ENCODE peak calls at places on chromosomes 4 and X, in ten cellular contexts. X, G, J, W, V, I, M, C, Z and K are unnamed samples.

GRCh38 chr4:115272185-115272584 is 158.8 kb upstream of the NDST4 start:
- DNase-seq in X (no peak), G (no peak), J (no peak), W (no peak), V (no peak), I (no peak), M (no peak), C (no peak), Z (no peak), K (no peak)

GRCh38 chr4:34323549-34324325 is 1920.6 kb downstream of the ARAP2 start:
- DNase-seq in X (no peak), G (no peak), J (no peak), W (no peak), V (no peak), I (peak; percentile 73), M (peak; percentile 49), C (no peak), Z (no peak), K (peak; percentile 10)

GRCh38 chrX:53616921-53617320 is 69.6 kb downstream of the HUWE1 start:
- DNase-seq in X (no peak), G (no peak), J (no peak), W (no peak), V (no peak), I (no peak), M (no peak), C (no peak), Z (no peak), K (no peak)

GRCh38 chr4:57085278-57085677 is 24.9 kb downstream of the IGFBP7 start:
- DNase-seq in X (no peak), G (no peak), J (no peak), W (no peak), V (no peak), I (no peak), M (no peak), C (no peak), Z (no peak), K (no peak)

GRCh38 chr4:152661649-152662048 is 18.1 kb downstream of the TMEM154 start:
- DNase-seq in X (no peak), G (no peak), J (peak; percentile 35), W (no peak), V (no peak), I (no peak), M (no peak), C (no peak), Z (no peak), K (no peak)

GRCh38 chrX:17529349-17529748 is 154.3 kb downstream of the NHS start:
- DNase-seq in X (no peak), G (no peak), J (no peak), W (no peak), V (no peak), I (no peak), M (no peak), C (no peak), Z (no peak), K (no peak)

GRCh38 chrX:103051260-103051789 is 12.6 kb downstream of the BEX1 start:
- DNase-seq in X (no peak), G (no peak), J (no peak), W (no peak), V (no peak), I (no peak), M (no peak), C (no peak), Z (no peak), K (no peak)

GRCh38 chr4:159765402-159765801 is 662.5 kb downstream of the RAPGEF2 start:
- DNase-seq in X (no peak), G (no peak), J (no peak), W (no peak), V (no peak), I (peak; percentile 8), M (no peak), C (no peak), Z (peak; percentile 61), K (peak; percentile 7)

GRCh38 chr4:147192679-147193078 is 247.0 kb upstream of the TTC29 start:
- DNase-seq in X (no peak), G (no peak), J (no peak), W (no peak), V (no peak), I (peak; percentile 25), M (no peak), C (no peak), Z (no peak), K (no peak)

DNA sequence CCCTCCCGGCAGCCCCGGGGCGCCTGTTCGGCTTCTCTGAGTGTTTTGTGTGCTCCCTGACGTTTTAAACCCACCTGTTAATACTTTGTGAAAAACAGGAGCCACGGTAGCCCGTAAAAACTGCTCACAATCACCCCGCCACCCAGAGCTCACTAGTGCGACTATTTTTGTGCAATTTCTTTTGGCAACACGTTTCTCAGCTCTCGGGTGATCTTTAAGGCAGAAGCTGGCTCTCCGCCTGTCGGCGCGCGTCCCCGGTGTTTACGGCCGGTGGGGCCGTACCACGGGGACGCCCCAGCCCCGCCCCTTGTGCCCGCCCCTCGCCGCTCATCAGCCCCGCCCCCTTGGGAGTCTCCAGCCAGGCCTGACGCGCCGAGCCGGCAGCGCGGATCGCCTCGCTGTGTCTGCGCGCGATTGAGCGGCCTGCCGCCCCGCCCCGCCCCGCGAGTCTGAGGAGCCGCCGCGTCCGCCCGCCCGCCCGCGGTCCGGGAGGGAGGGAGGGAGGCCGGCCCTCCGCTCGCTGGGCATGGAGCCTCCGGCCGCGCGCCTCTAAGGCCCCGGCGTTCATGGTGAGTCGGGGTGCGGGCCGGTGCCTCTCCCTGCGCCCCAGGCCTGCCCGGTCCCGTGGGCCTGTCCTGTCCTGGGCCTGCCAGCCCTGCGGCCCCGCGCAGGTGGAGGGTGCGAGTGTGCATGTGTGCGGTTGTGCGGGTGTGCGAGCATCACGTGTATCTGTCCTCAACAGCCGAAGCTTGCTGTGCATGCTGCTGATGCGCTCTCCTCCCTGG is 56.2 kb upstream of the TADA2B start:
- DNase-seq in X (peak; percentile 99), G (peak; percentile 96), J (peak; percentile 96), W (peak; percentile 95), V (peak; percentile 58), I (peak; percentile 97), M (peak; percentile 87), C (peak; percentile 96), Z (peak; percentile 77), K (peak; percentile 97)
- TF ChIP-seq CTCF in X (peak; percentile 18), G (no peak), J (no peak), W (no peak), V (no peak), I (no peak), M (no peak), C (no peak), Z (no peak), K (no peak)

DNA sequence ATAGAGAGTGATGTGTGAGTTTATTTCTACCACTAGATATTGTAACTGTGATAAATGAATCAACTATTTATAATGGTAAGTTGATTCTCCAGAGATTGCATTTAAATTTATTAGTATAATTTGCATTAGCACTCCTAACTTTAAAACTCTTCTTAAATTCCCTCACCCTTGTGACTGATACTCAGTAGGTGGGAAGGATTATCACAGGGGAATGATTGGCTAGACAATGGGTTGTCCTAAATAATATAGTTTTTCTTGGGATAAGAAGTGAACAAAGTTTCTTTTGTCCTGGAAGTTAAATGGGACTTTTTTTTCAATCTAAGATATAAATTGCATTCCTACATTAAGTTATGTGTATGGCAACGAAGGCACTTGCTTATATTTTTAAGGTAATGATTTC is 169.2 kb upstream of the PITX2 start:
- DNase-seq in X (no peak), G (no peak), J (no peak), W (no peak), V (no peak), I (no peak), M (no peak), C (no peak), Z (no peak), K (no peak)
- H3K4me3 ChIP-seq in X (no peak overlapping the region), G (no peak overlapping the region), J (no peak overlapping the region), W (no peak overlapping the region), V (no peak overlapping the region), I (no peak overlapping the region), M (no peak overlapping the region), C (no peak overlapping the region), Z (no peak overlapping the region), K (no peak overlapping the region)

DNA sequence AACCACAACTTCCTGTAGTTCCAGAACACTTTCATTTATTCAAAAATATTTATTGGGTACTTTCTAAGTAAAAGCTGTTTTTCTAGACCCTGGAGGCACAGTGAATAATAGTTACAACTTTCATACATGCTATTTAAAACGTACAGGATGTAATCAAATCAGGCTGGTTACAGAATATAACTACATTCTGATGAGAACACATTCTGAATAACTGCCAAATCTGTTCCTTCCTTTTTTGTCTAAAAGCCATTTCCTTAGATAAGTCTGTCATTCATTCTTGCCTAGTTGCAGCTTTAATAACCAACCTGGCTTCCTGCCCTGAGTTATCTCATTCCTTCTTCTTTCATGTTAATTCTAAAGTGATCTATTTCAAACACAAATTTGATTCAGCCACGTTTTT is 189.6 kb upstream of the ITM2A start:
- DNase-seq in X (no peak), G (no peak), J (no peak), W (no peak), V (no peak), I (no peak), M (no peak), C (no peak), Z (no peak), K (no peak)
- TF ChIP-seq CTCF in X (no peak), G (no peak), J (no peak), W (no peak), V (no peak), I (no peak), M (no peak), C (no peak), Z (no peak), K (no peak)

GRCh38 chrX:136497556-136498048 is at the start of gene HTATSF1:
- DNase-seq in X (no peak), G (no peak), J (no peak), W (peak; percentile 40), V (no peak), I (no peak), M (no peak), C (no peak), Z (no peak), K (no peak)
- H3K4me3 ChIP-seq in X (peak within 1 kb of the TSS; percentile 68), G (peak within 1 kb of the TSS; percentile 75), J (peak within 1 kb of the TSS; percentile 92), W (no peak within 1 kb of the TSS), V (peak within 1 kb of the TSS; percentile 53), I (peak within 1 kb of the TSS; percentile 73), M (peak within 1 kb of the TSS; percentile 75), C (peak within 1 kb of the TSS; percentile 55), Z (peak within 1 kb of the TSS; percentile 86), K (peak within 1 kb of the TSS; percentile 69)